ENCODE peak calls at places on chromosomes 4 and X, in five cellular contexts. G is GM23338, K is upper lobe of left lung, L is GM12878, P is endothelial cell of umbilical vein. N is an unnamed sample. For H3K27me3, the result is how much of the 10 kb centered on the place peaks cover.

GRCh38 chr4:169723207-169723606 is 34.5 kb downstream of the HPF1 start:
- DNase-seq in G (peak), K (no peak), L (no peak), P (peak), N (no peak)

GRCh38 chrX:74419861-74420193 is 1.5 kb upstream of the SLC16A2 start:
- DNase-seq in G (peak), K (no peak), L (no peak), P (no peak), N (no peak)

GRCh38 chr4:48722509-48723446 is 57.3 kb downstream of the FRYL start:
- DNase-seq in G (no peak), K (no peak), L (no peak), P (peak), N (no peak)

GRCh38 chr4:1246901-1247810 is 1.8 kb downstream of the CTBP1 start:
- DNase-seq in G (peak), K (peak), L (no peak), P (no peak), N (peak)

GRCh38 chrX:130770615-130771014 is 132.4 kb downstream of the ENOX2 start:
- DNase-seq in G (no peak), K (no peak), L (no peak), P (peak), N (no peak)

GRCh38 chr4:88159137-88159725 is 792 bp upstream of the ABCG2 start:
- DNase-seq in G (peak), K (no peak), L (no peak), P (peak), N (no peak)

GRCh38 chr4:76658231-76659102 is 223.4 kb downstream of the SHROOM3 start:
- DNase-seq in G (no peak), K (no peak), L (no peak), P (peak), N (no peak)

GRCh38 chr4:177393236-177393635 is 49.0 kb downstream of the AGA start:
- DNase-seq in G (no peak), K (no peak), L (no peak), P (no peak), N (no peak)

GRCh38 chr4:148235809-148236208 is 206.4 kb downstream of the NR3C2 start:
- DNase-seq in G (no peak), K (no peak), L (no peak), P (no peak), N (no peak)

GRCh38 chr4:78552398-78553396 is 1.1 kb downstream of the ANXA3 start:
- DNase-seq in G (peak), K (no peak), L (no peak), P (peak), N (no peak)

GRCh38 chrX:136047969-136048368 is 62.7 kb downstream of the SLC9A6 start:
- DNase-seq in G (no peak), K (no peak), L (no peak), P (no peak), N (no peak)

GRCh38 chr4:49032440-49033161 is 46.5 kb downstream of the CWH43 start:
- DNase-seq in G (peak), K (no peak), L (no peak), P (peak), N (no peak)

GRCh38 chrX:13689519-13690211 is 737 bp downstream of the RAB9A start:
- DNase-seq in G (peak), K (no peak), L (no peak), P (peak), N (no peak)

GRCh38 chr4:48831532-48832015 is 686 bp downstream of the OCIAD1 start:
- DNase-seq in G (peak), K (no peak), L (peak), P (peak), N (no peak)

GRCh38 chr4:127309360-127310095 is 323.2 kb upstream of the INTU start:
- DNase-seq in G (no peak), K (no peak), L (no peak), P (no peak), N (no peak)

DNA sequence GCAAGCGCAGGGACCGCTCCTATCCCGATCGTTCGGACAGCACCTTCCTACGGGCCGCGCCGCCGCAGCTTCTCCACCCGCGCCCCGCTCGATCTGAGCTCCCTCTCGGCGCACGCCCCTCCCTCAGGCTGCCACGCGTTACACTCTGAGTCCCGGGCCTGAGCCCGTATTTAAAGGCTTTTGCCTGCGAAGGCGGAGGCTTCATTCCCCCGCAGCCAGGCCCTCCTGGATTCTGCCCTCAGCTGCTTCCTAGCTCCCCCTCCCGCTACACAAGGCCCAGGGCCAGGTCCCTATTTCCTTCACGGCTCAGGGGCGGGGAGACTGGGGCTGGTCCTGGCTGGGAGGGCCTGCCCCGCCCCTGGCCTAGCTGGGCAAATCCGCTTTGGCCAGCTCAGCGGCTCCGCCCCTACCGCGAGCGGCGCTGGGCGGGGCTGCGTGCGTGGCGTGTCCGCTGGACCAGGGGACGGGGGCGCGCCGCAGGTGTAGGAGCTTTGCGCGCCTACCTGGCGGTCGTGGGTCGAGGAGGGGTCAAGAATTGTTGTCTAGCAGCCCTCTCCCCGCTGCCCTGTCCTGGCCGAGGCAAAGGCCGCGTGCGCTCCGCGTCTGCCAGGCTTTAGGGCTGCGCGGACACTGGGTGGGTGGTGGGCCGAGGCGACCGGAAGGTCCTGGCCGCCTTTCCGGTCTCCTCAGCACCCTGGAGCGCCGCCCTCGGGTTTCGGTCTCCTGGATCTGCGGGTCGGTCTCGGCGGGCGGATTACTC is at the start of gene UGDH:
- DNase-seq in G (peak), K (peak), L (peak), P (peak), N (peak)
- TF ChIP-seq POLR2AphosphoS5 in G (peak), K (peak), L (peak), P (peak), N (peak)

GRCh38 chrX:10603612-10604011 is 16.8 kb downstream of the MID1 start:
- DNase-seq in G (peak), K (no peak), L (no peak), P (no peak), N (no peak)

GRCh38 chrX:10598540-10598939 is 21.8 kb downstream of the MID1 start:
- DNase-seq in G (no peak), K (no peak), L (no peak), P (no peak), N (no peak)

GRCh38 chrX:10597871-10598270 is 22.5 kb downstream of the MID1 start:
- DNase-seq in G (peak), K (no peak), L (no peak), P (peak), N (no peak)

GRCh38 chrX:10602646-10603045 is 17.7 kb downstream of the MID1 start:
- DNase-seq in G (no peak), K (no peak), L (no peak), P (no peak), N (no peak)

GRCh38 chrX:10600479-10600878 is 19.9 kb downstream of the MID1 start:
- DNase-seq in G (no peak), K (no peak), L (no peak), P (no peak), N (no peak)
- H3K27me3 ChIP-seq in G (under half), K (under half), L (under half), P (under half), N (under half)

GRCh38 chr4:86961605-86962295 is 26.9 kb downstream of the AFF1 start:
- DNase-seq in G (no peak), K (peak), L (peak), P (no peak), N (no peak)
- H3K4me3 ChIP-seq in G (no peak), K (no peak), L (peak), P (no peak), N (no peak)

GRCh38 chrX:101388604-101389003 is 2.2 kb upstream of the RPL36A start:
- DNase-seq in G (no peak), K (no peak), L (no peak), P (no peak), N (no peak)

GRCh38 chrX:101394372-101394771 is 3.6 kb downstream of the RPL36A start:
- DNase-seq in G (no peak), K (no peak), L (no peak), P (no peak), N (no peak)

GRCh38 chrX:101393530-101394305 is 2.9 kb downstream of the RPL36A start:
- DNase-seq in G (no peak), K (no peak), L (no peak), P (no peak), N (no peak)

GRCh38 chrX:101391831-101392230 is 1.0 kb downstream of the RPL36A start:
- DNase-seq in G (no peak), K (no peak), L (no peak), P (no peak), N (no peak)

GRCh38 chrX:101390664-101391525 is at the start of gene RPL36A:
- DNase-seq in G (peak), K (peak), L (peak), P (peak), N (no peak)
- TF ChIP-seq POLR2AphosphoS5 in G (peak), K (peak), L (peak), P (peak), N (peak)

DNA sequence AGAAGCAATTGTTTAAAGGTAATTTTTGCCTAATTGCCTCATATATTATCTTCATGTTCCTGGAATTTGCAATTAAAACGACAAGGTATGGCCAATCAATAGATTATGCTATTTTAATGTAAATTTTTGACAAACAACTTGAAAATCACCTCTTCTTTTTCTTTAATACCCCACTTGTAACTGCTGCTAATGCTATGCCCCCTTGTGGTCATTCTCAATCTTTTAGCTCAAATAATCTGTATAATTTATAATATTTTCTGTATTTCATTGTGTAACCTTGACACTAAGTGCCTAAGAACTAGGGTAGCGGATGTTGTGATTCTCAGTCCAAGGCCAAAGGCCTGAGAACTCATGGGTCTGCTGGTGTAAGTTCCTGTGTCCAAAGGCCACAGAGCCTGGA is 831.7 kb upstream of the POU3F4 start:
- DNase-seq in G (peak), K (no peak), L (no peak), P (no peak), N (no peak)
- H3K27me3 ChIP-seq in G (under half), K (under half), L (under half), P (under half), N (under half)

DNA sequence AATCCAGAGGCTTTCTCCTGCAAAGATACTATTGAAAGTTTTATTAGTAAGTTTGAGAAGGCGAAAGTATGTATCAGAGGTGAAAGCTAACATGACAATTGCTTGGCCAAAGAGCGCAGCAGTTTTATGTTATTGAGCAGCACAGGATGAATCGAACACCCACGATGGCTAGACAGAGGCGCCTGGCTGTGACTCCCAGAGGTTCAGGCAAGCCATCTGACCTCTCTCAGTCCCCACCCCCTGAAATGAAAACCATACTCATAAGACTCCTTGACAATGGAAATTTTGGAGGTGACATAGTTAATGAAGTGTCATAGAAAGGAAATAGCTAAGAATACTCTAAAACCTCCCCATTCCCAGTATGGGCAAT is 70.6 kb downstream of the MGST2 start:
- DNase-seq in G (peak), K (no peak), L (no peak), P (peak), N (no peak)
- H3K4me3 ChIP-seq in G (peak), K (no peak), L (no peak), P (no peak), N (no peak)

GRCh38 chrX:110791206-110791605 is 4.4 kb downstream of the CHRDL1 start:
- DNase-seq in G (no peak), K (no peak), L (no peak), P (no peak), N (no peak)
- TF ChIP-seq POLR2AphosphoS5 in G (no peak), K (no peak), L (no peak), P (no peak), N (no peak)

DNA sequence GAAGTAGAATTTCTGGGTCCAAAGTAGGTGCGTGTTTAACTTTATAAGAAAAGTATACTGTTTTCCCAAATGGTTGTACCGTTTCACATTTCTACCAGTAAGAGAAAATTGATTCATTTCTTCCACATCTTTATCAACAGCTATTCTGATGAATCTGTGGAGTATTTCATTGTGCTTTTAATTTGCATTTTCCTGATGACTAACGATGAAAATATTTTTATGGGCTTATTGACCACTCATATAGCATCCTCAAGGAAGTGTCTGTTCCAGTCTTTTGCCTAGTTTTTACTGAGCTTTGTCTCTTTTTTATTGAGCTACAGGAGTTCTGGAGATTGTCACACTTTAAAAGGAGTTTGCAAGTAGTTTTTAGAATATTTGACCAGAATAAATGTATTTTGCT is 92.6 kb downstream of the ASB9 start:
- DNase-seq in G (no peak), K (no peak), L (no peak), P (no peak), N (no peak)
- H3K27me3 ChIP-seq in G (under half), K (under half), L (under half), P (under half), N (under half)

GRCh38 chr4:7193040-7193958 is 961 bp downstream of the SORCS2 start:
- DNase-seq in G (peak), K (no peak), L (no peak), P (no peak), N (peak)
- H3K4me3 ChIP-seq in G (peak), K (peak), L (no peak), P (no peak), N (peak)

DNA sequence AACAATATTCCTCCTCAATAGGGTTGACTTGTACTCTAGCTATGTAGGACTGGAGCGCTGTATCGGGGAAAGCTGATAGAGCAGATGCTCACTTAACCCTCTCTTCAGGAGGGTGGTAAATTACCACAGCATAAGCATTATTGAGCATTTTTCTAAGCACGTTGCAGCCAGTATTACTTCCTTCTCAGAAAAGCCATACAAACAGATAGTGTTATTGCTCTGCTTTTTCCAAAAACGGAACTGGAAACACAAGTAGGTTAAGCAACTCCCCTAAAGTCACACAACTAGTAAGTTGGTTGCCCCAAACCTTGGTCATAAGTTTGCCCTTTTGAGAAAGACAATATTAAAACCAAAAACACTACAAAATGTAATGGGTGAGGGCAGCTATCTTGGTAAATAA is 73.8 kb downstream of the REELD1 start:
- DNase-seq in G (no peak), K (no peak), L (no peak), P (no peak), N (no peak)
- TF ChIP-seq POLR2AphosphoS5 in G (no peak), K (no peak), L (no peak), P (no peak), N (no peak)

N was measured in vagina.